ENCODE peak calls at places on chromosomes 4 and X, in eight cellular contexts. F is AG09309, N is NCI-H1417, O is islet precursor cell, L is ELR, A is NCI-H2107, J is T-helper 22 cell, W is iris pigment epithelial cell. Y is an unnamed sample.

GRCh38 chr4:143381171-143382118 is 44.8 kb downstream of the GAB1 start:
- DNase-seq in N (no peak), O (no peak), W (peak; percentile 91), J (no peak), A (no peak), F (no peak), L (peak; percentile 84), Y (peak; percentile 51)

GRCh38 chr4:143618811-143619210 is 81.7 kb downstream of the FREM3 start:
- DNase-seq in W (no peak), L (no peak), A (no peak), O (no peak), N (no peak), J (no peak), F (no peak), Y (no peak)

GRCh38 chrX:52341493-52341892 is 27.3 kb upstream of the XAGE2 start:
- DNase-seq in J (no peak), O (no peak), F (no peak), L (peak; percentile 28), A (no peak), W (peak; percentile 8), N (no peak), Y (no peak)

GRCh38 chr4:15936495-15936894 is 2.0 kb downstream of the FGFBP1 start:
- DNase-seq in W (no peak), A (no peak), O (no peak), F (no peak), J (no peak), L (no peak), N (peak; percentile 96), Y (no peak)

GRCh38 chr4:156685308-156685707 is 286.3 kb downstream of the PDGFC start:
- DNase-seq in L (peak; percentile 69), W (peak; percentile 11), F (no peak), O (no peak), N (no peak), A (no peak), J (no peak), Y (no peak)

GRCh38 chr4:56505269-56506109 is at the start of gene ARL9:
- DNase-seq in O (peak; percentile 83), L (peak; percentile 72), J (peak; percentile 32), N (peak; percentile 86), A (peak; percentile 41), W (peak; percentile 73), F (peak; percentile 5), Y (peak; percentile 1)

GRCh38 chr4:7649741-7650531 is 215.2 kb upstream of the PSAPL1 start:
- DNase-seq in N (no peak), W (peak; percentile 97), F (peak; percentile 81), J (peak; percentile 42), A (no peak), O (peak; percentile 78), L (peak; percentile 98), Y (no peak)

GRCh38 chrX:16436348-16437188 is 213.4 kb upstream of the S100G start:
- DNase-seq in O (peak; percentile 91), N (peak; percentile 72), W (peak; percentile 63), L (peak; percentile 82), F (no peak), A (peak; percentile 48), J (peak; percentile 7), Y (peak; percentile 93)

GRCh38 chrX:55794420-55794819 is 76.9 kb downstream of the RRAGB start:
- DNase-seq in F (no peak), J (no peak), L (no peak), W (no peak), N (no peak), O (no peak), A (no peak), Y (no peak)

GRCh38 chr4:19051751-19052296 is 1030.3 kb upstream of the LCORL start:
- DNase-seq in J (no peak), W (no peak), L (peak; percentile 20), O (peak; percentile 85), N (no peak), F (no peak), A (no peak), Y (no peak)

GRCh38 chrX:153829799-153830631 is at the start of gene PDZD4:
- DNase-seq in N (peak; percentile 30), F (no peak), L (no peak), O (peak; percentile 54), A (no peak), J (peak; percentile 24), W (no peak), Y (no peak)

GRCh38 chrX:41526925-41527324 is 79.8 kb downstream of the NYX start:
- DNase-seq in F (peak; percentile 3), L (peak; percentile 86), A (no peak), N (no peak), O (no peak), J (no peak), W (peak; percentile 47), Y (no peak)

GRCh38 chr4:128186623-128187022 is 101.0 kb downstream of the PGRMC2 start:
- DNase-seq in J (no peak), W (no peak), O (no peak), F (no peak), A (no peak), N (no peak), L (no peak), Y (no peak)

GRCh38 chr4:147160908-147161513 is 215.3 kb upstream of the TTC29 start:
- DNase-seq in W (peak; percentile 74), N (peak; percentile 2), J (no peak), O (peak; percentile 71), A (no peak), F (peak; percentile 14), L (peak; percentile 66), Y (peak; percentile 56)

GRCh38 chrX:152927858-152928760 is 30.2 kb downstream of the ZNF185 start:
- DNase-seq in F (no peak), J (no peak), N (no peak), O (no peak), W (no peak), A (no peak), L (no peak), Y (no peak)

GRCh38 chr4:46016306-46016705 is 107.5 kb downstream of the GABRG1 start:
- DNase-seq in A (no peak), F (no peak), O (no peak), J (no peak), N (no peak), L (no peak), W (no peak), Y (no peak)

GRCh38 chr4:148315049-148315448 is 127.2 kb downstream of the NR3C2 start:
- DNase-seq in W (peak; percentile 40), O (peak; percentile 83), N (no peak), A (no peak), J (no peak), L (peak; percentile 68), F (no peak), Y (no peak)

GRCh38 chr4:88731359-88731758 is 33.7 kb upstream of the NAP1L5 start:
- DNase-seq in J (no peak), O (no peak), W (no peak), A (no peak), L (no peak), F (no peak), N (no peak), Y (no peak)

GRCh38 chr4:108337923-108338322 is 169.2 kb upstream of the LEF1 start:
- DNase-seq in J (no peak), L (peak; percentile 42), A (no peak), W (peak; percentile 65), F (no peak), O (peak; percentile 81), N (no peak), Y (no peak)

GRCh38 chr4:1740021-1740545 is 18.8 kb downstream of the TACC3 start:
- DNase-seq in A (no peak), W (no peak), F (no peak), J (no peak), N (no peak), O (no peak), L (no peak), Y (no peak)

GRCh38 chr4:184165291-184165690 is 52.4 kb downstream of the ENPP6 start:
- DNase-seq in J (no peak), F (no peak), A (no peak), W (peak; percentile 61), N (no peak), L (peak; percentile 29), O (peak; percentile 97), Y (no peak)

GRCh38 chr4:142549726-142550463 is 296.2 kb downstream of the INPP4B start:
- DNase-seq in A (peak; percentile 74), F (no peak), L (peak; percentile 91), J (no peak), N (peak; percentile 80), O (peak; percentile 83), W (peak; percentile 67), Y (no peak)

GRCh38 chr4:162770761-162771490 is 395.8 kb downstream of the NAF1 start:
- DNase-seq in F (no peak), L (no peak), N (no peak), O (no peak), A (no peak), J (no peak), W (no peak), Y (no peak)

GRCh38 chrX:111007238-111007637 is 88.8 kb upstream of the PAK3 start:
- DNase-seq in J (no peak), L (no peak), A (no peak), W (no peak), F (no peak), O (no peak), N (no peak), Y (no peak)

GRCh38 chrX:47807548-47807947 is 29.2 kb upstream of the ZNF81 start:
- DNase-seq in F (no peak), O (peak; percentile 67), W (no peak), J (no peak), A (no peak), L (no peak), N (no peak), Y (no peak)